ENCODE peak calls at places on chromosomes 6 and 20, in six cellular contexts. Q is BE2C; A is IMR-90; R is CD8-positive, alpha-beta T cell; X is fibroblast of lung; V is SK-N-SH. J is an unnamed sample. For H3K4me1, the result is how much of the 10 kb centered on the place peaks cover.

GRCh38 chr6:56259682-56260081 is 12.3 kb upstream of the COL21A1 start:
- DNase-seq in V (no peak), A (peak), X (peak), Q (no peak), R (no peak), J (no peak)

GRCh38 chr20:19594896-19595295 is 163.2 kb upstream of the RIN2 start:
- DNase-seq in V (no peak), A (no peak), R (no peak), X (no peak), Q (no peak), J (no peak)

GRCh38 chr20:37890643-37891042 is 12.3 kb upstream of the VSTM2L start:
- DNase-seq in V (no peak), A (no peak), R (no peak), X (no peak), Q (no peak), J (no peak)

GRCh38 chr6:156434049-156434794 is 343.0 kb upstream of the ARID1B start:
- DNase-seq in Q (no peak), V (no peak), A (no peak), X (no peak), R (no peak), J (no peak)

GRCh38 chr20:2219481-2220006 is 76.3 kb upstream of the TGM3 start:
- DNase-seq in X (no peak), A (no peak), Q (no peak), R (no peak), V (no peak), J (no peak)

GRCh38 chr6:139701003-139701402 is 326.6 kb upstream of the CITED2 start:
- DNase-seq in A (no peak), X (no peak), V (no peak), Q (no peak), R (no peak), J (no peak)

GRCh38 chr6:37535701-37536461 is 36.2 kb upstream of the CCDC167 start:
- DNase-seq in A (no peak), X (no peak), V (peak), Q (peak), R (peak), J (no peak)

GRCh38 chr20:38536310-38536709 is 44.7 kb upstream of the ADIG start:
- DNase-seq in R (no peak), X (peak), Q (no peak), V (no peak), A (peak), J (no peak)

GRCh38 chr6:159525445-159526031 is 167.5 kb downstream of the SOD2 start:
- DNase-seq in Q (no peak), A (no peak), X (no peak), V (no peak), R (no peak), J (no peak)

GRCh38 chr20:53943522-53944291 is 126.7 kb downstream of the BCAS1 start:
- DNase-seq in A (peak), R (peak), X (no peak), V (peak), Q (peak), J (no peak)

GRCh38 chr20:32439132-32439829 is 81.2 kb downstream of the ASXL1 start:
- DNase-seq in R (no peak), A (peak), X (peak), V (no peak), Q (no peak), J (no peak)

DNA sequence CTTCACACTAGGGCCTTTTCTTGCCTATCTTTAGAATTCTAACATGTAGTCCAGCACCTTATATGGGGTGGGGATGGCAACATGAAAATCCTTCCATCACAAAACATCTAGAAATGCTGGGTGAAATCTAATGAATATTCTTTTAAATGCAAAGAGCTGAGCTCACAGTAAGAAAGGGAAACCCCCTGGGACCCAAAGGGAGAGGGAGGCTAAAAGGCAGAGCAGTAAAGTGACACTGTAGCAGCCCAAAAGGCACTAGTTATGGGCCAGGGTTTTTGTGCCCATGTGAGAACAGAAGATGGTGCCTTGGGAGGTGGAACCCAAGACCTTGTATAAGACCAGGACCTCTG is 66.7 kb downstream of the TRAM2 start:
- DNase-seq in X (no peak), Q (no peak), A (no peak), V (no peak), R (no peak), J (no peak)
- H3K4me1 ChIP-seq in X (half or more), Q (under half), A (under half), V (under half), R (under half), J (under half)

GRCh38 chr20:48816282-48816860 is 11.4 kb downstream of the PREX1 start:
- DNase-seq in X (no peak), Q (no peak), V (no peak), A (no peak), R (no peak), J (no peak)

GRCh38 chr20:48818481-48818987 is 9.3 kb downstream of the PREX1 start:
- DNase-seq in V (no peak), Q (no peak), R (peak), X (no peak), A (no peak), J (peak)

GRCh38 chr20:48819089-48819488 is 8.7 kb downstream of the PREX1 start:
- DNase-seq in Q (no peak), X (no peak), V (no peak), A (no peak), R (no peak), J (no peak)

GRCh38 chr20:48818031-48818370 is 9.8 kb downstream of the PREX1 start:
- DNase-seq in R (no peak), V (no peak), Q (no peak), A (no peak), X (no peak), J (no peak)

GRCh38 chr20:48817367-48818030 is 10.3 kb downstream of the PREX1 start:
- DNase-seq in R (no peak), V (no peak), Q (no peak), A (no peak), X (no peak), J (no peak)
- H3K4me1 ChIP-seq in R (half or more), V (under half), Q (under half), A (under half), X (under half), J (under half)

DNA sequence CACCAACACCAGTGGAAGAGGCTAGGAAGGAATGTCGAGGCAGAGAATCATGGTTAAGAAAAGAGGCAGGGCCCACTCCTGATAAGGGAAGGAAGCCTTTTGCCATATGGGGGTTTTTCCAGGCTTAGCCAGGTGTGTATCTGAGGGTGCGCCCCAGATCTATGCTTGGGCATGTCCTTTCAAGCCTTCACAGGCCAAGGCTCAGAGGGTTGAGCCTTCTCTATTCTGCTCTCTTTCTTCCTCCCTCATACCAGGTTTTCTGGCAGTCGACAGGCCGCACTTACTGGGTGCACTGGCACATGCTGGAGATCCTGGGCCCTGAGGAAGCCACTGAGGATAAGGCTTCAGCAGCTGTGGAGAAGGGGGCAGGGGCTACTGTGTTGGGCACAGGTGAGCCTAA is 4.7 kb downstream of the CUL9 start:
- DNase-seq in Q (no peak), R (no peak), V (no peak), A (no peak), X (no peak), J (peak)
- H3K4me1 ChIP-seq in Q (under half), R (under half), V (under half), A (under half), X (under half), J (under half)

GRCh38 chr6:7136859-7137334 is 29.1 kb downstream of the RREB1 start:
- DNase-seq in A (no peak), X (no peak), R (no peak), V (no peak), Q (no peak), J (no peak)

GRCh38 chr6:7138921-7139358 is 31.2 kb downstream of the RREB1 start:
- DNase-seq in X (no peak), A (no peak), V (no peak), R (peak), Q (no peak), J (no peak)

GRCh38 chr6:7138111-7138510 is 30.4 kb downstream of the RREB1 start:
- DNase-seq in R (no peak), V (no peak), X (no peak), A (no peak), Q (no peak), J (no peak)

GRCh38 chr6:7135755-7136154 is 28.0 kb downstream of the RREB1 start:
- DNase-seq in X (no peak), Q (no peak), R (no peak), A (no peak), V (no peak), J (no peak)

GRCh38 chr6:7137335-7138106 is 29.8 kb downstream of the RREB1 start:
- DNase-seq in X (peak), Q (peak), R (peak), A (peak), V (no peak), J (peak)
- H3K4me1 ChIP-seq in X (under half), Q (under half), R (half or more), A (under half), V (under half), J (under half)

GRCh38 chr6:143692696-143693095 is 14.9 kb downstream of the PHACTR2 start:
- DNase-seq in Q (no peak), V (no peak), X (no peak), R (no peak), A (no peak), J (no peak)

GRCh38 chr6:143688681-143689080 is 10.9 kb downstream of the PHACTR2 start:
- DNase-seq in A (no peak), X (no peak), Q (no peak), V (no peak), R (no peak), J (no peak)

GRCh38 chr6:143691900-143692572 is 14.3 kb downstream of the PHACTR2 start:
- DNase-seq in Q (no peak), V (no peak), R (no peak), X (no peak), A (no peak), J (no peak)

GRCh38 chr6:143689852-143690251 is 12.1 kb downstream of the PHACTR2 start:
- DNase-seq in X (peak), R (no peak), V (no peak), Q (no peak), A (no peak), J (no peak)

GRCh38 chr6:143691155-143691554 is 13.4 kb downstream of the PHACTR2 start:
- DNase-seq in R (no peak), V (no peak), X (no peak), A (no peak), Q (no peak), J (no peak)
- H3K4me1 ChIP-seq in R (under half), V (under half), X (under half), A (under half), Q (under half), J (under half)

DNA sequence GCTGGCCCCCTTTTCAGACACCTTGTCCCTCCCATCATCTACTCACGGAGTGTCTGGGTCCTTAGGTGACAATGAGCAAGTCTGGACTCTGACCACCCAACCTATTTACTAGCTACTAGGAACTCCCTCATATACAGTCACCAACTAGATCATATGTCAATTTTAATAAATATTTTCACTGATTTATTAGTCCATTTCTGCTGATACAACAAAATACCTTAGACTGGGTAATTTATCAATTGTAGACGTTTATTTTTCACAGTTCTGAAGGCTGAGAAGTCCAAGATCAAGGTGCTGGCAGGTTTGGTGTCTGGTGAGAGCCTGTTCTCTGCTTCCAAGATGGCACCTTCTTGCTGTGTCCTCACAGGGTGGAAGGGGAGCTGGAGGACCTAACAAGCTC is 229.7 kb downstream of the PTPRT start:
- DNase-seq in Q (no peak), V (no peak), R (no peak), A (no peak), X (no peak), J (no peak)
- H3K4me1 ChIP-seq in Q (under half), V (under half), R (under half), A (under half), X (under half), J (under half)

DNA sequence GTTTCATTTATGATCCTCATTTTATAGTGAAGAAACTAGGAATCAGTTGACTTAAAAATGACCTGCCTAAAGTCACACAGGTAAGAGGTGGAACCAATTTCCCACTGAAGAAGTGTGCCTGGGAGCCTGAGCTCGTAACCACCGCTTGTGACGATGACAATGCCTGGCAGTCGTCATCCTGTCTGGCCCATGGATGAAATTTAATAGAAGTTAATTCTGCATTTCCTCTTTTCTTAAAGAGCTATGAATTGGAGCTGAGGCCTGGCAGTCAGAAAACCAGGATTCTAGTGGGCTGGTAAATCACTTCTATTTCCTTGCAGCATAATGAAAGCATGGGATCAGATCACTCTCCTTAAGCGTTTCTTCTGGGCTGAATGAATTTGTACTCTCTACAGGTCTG is 200.0 kb upstream of the SGK1 start:
- DNase-seq in Q (peak), X (no peak), A (no peak), V (peak), R (no peak), J (no peak)
- H3K4me1 ChIP-seq in Q (under half), X (under half), A (under half), V (under half), R (under half), J (under half)

DNA sequence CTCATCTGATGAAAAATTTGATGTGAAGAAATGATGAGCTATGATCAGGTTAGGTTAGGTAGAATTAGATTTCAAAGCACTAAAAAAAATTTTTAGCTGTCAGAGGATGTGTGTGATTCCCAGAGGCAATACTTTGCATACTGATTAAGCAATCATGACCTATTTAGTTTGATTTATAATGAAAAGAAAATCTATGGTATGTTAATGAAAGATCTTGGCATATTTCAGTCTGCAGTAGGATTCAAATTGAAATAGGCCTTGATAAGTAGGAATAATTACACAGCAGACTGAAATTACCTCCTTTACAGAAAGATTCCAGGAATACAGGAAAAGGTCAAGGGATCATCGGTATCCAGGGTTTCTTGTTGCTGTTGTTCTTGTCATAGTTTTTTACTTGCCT is 69.3 kb downstream of the HDDC2 start:
- DNase-seq in A (peak), X (peak), R (no peak), V (no peak), Q (no peak), J (no peak)
- H3K4me1 ChIP-seq in A (under half), X (under half), R (under half), V (under half), Q (under half), J (under half)

DNA sequence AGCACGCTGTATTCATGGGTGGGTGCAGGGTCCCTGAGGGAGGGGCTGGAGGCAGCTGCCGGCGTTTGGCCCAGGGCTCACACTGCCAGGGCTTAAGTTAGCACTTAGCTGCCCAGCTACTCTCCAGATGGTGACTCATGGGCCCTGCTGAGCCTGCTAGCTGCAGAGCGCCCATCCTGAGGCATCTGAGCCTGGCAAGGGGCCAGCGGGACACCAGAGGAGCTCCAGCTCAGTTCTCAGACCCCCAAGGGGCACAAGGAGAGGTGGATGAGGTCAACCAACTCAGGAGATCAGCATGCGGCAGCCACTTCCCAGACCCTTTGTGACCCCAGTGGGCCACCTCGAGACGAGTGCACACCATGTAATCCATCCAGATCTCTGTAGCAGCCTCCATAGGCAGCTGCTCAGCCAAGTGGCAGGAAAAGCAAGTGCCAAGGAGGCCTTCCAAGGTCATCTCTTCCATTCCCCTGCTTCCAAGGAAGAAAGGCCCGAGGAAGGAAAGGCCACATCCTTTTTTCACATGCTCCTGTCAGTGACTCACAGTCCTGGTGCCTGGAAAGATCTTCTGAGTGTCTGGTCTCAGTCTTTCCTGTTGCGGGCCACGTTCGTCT is 35.3 kb downstream of the FOXP4 start:
- DNase-seq in V (peak), A (peak), Q (peak), X (peak), R (no peak), J (peak)
- H3K4me1 ChIP-seq in V (under half), A (under half), Q (under half), X (under half), R (under half), J (under half)

J was measured in aorta.